ENCODE peak calls at places on chromosomes 16 and 17, in four cellular contexts. R is small intestine; E is gastrocnemius medialis; U is CD8-positive, alpha-beta T cell. X is an unnamed sample. For H3K4me1 and H3K27me3, the result is how much of the 10 kb centered on the place peaks cover.

GRCh38 chr17:7440823-7441174 is 1.5 kb downstream of the FGF11 start:
- DNase-seq in R (no peak), E (peak), U (no peak), X (peak)

GRCh38 chr17:83065660-83066542 is 13.5 kb upstream of the METRNL start:
- DNase-seq in R (no peak), E (no peak), U (no peak), X (peak)

GRCh38 chr16:14268073-14268472 is 197.0 kb downstream of the MRTFB start:
- DNase-seq in R (no peak), E (no peak), U (no peak), X (no peak)

GRCh38 chr16:89281829-89282228 is 64.3 kb downstream of the ZNF778 start:
- DNase-seq in R (no peak), E (no peak), U (no peak), X (no peak)

GRCh38 chr16:5496013-5496412 is 398.4 kb upstream of the EEF2KMT start:
- DNase-seq in R (no peak), E (no peak), U (no peak), X (no peak)

GRCh38 chr17:31339906-31340661 is 18.7 kb upstream of the EVI2A start:
- DNase-seq in R (no peak), E (no peak), U (no peak), X (no peak)

GRCh38 chr16:12089492-12090161 is 113.1 kb downstream of the SNX29 start:
- DNase-seq in R (peak), E (no peak), U (peak), X (peak)

GRCh38 chr17:20028436-20028835 is 19.3 kb downstream of the SPECC1 start:
- DNase-seq in R (no peak), E (no peak), U (no peak), X (no peak)

GRCh38 chr17:55341432-55341831 is 76.7 kb downstream of the HLF start:
- DNase-seq in R (no peak), E (no peak), U (no peak), X (no peak)

GRCh38 chr16:89026121-89026612 is 49.2 kb upstream of the CBFA2T3 start:
- DNase-seq in R (peak), E (no peak), U (no peak), X (no peak)

GRCh38 chr17:1683489-1683888 is 1.2 kb downstream of the PRPF8 start:
- DNase-seq in R (no peak), E (no peak), U (no peak), X (no peak)

GRCh38 chr16:24996731-24997130 is 18.4 kb downstream of the ARHGAP17 start:
- DNase-seq in R (no peak), E (no peak), U (no peak), X (no peak)

GRCh38 chr16:88681709-88682451 is 4.4 kb downstream of the SNAI3 start:
- DNase-seq in R (peak), E (no peak), U (peak), X (peak)

GRCh38 chr17:47188266-47188665 is 829 bp downstream of the CDC27 start:
- DNase-seq in R (peak), E (no peak), U (no peak), X (no peak)

GRCh38 chr16:51875834-51876725 is 670.9 kb downstream of the TOX3 start:
- DNase-seq in R (no peak), E (no peak), U (no peak), X (no peak)

GRCh38 chr17:41360291-41360995 is 9.2 kb downstream of the KRT33B start:
- DNase-seq in R (no peak), E (no peak), U (no peak), X (no peak)

GRCh38 chr16:56288019-56288418 is 96.7 kb downstream of the GNAO1 start:
- DNase-seq in R (no peak), E (no peak), U (no peak), X (no peak)

GRCh38 chr17:64120159-64120558 is 9.8 kb downstream of the ERN1 start:
- DNase-seq in R (no peak), E (no peak), U (no peak), X (no peak)
- H3K27ac ChIP-seq in R (peak), E (no peak), U (no peak), X (no peak)

GRCh38 chr17:78002166-78002565 is 43.7 kb downstream of the TNRC6C start:
- DNase-seq in R (no peak), E (no peak), U (no peak), X (no peak)

GRCh38 chr17:77999413-78000173 is 41.1 kb downstream of the TNRC6C start:
- DNase-seq in R (no peak), E (no peak), U (no peak), X (no peak)

GRCh38 chr17:78001182-78001581 is 42.7 kb downstream of the TNRC6C start:
- DNase-seq in R (no peak), E (no peak), U (no peak), X (no peak)

GRCh38 chr17:78000351-78000750 is 41.8 kb downstream of the TNRC6C start:
- DNase-seq in R (no peak), E (no peak), U (no peak), X (no peak)

GRCh38 chr17:78001612-78002011 is 43.1 kb downstream of the TNRC6C start:
- DNase-seq in R (no peak), E (no peak), U (no peak), X (no peak)
- H3K4me1 ChIP-seq in R (under half), E (half or more), U (under half), X (half or more)

GRCh38 chr17:60155427-60155814 is 5.6 kb downstream of the CA4 start:
- DNase-seq in R (no peak), E (no peak), U (no peak), X (no peak)
- H3K27me3 ChIP-seq in R (under half), E (under half), U (under half), X (half or more)

GRCh38 chr16:66097746-66098145 is 268.7 kb upstream of the CDH5 start:
- DNase-seq in R (no peak), E (no peak), U (no peak), X (no peak)
- H3K27ac ChIP-seq in R (no peak), E (no peak), U (no peak), X (no peak)

GRCh38 chr17:57283203-57283971 is 27.1 kb downstream of the MSI2 start:
- DNase-seq in R (no peak), E (no peak), U (no peak), X (no peak)
- H3K4me1 ChIP-seq in R (under half), E (half or more), U (under half), X (half or more)

X was measured in left ventricle myocardium inferior.